ENCODE peak calls at places on chromosomes 5 and 9, in four cellular contexts. A is activated T-cell treated with anti-CD3 and anti-CD28 coated beads for 48 hours; T is lower leg skin; X is CD4-positive, alpha-beta T cell. J is an unnamed sample.

GRCh38 chr5:144065766-144066165 is 104.7 kb downstream of the YIPF5 start:
- DNase-seq in A (no peak), T (no peak), X (no peak), J (no peak)

GRCh38 chr5:180090098-180090768 is 18.7 kb upstream of the RNF130 start:
- DNase-seq in A (peak), T (peak), X (peak), J (peak)

GRCh38 chr9:92468206-92468605 is 14.1 kb downstream of the ASPN start:
- DNase-seq in A (no peak), T (no peak), X (no peak), J (peak)

GRCh38 chr5:104172976-104173375 is 610.4 kb upstream of the NUDT12 start:
- DNase-seq in A (no peak), T (no peak), X (no peak), J (no peak)

GRCh38 chr9:131178382-131178781 is 53.0 kb downstream of the NUP214 start:
- DNase-seq in A (peak), T (no peak), X (peak), J (peak)

GRCh38 chr9:35730486-35730854 is 1.5 kb downstream of the TLN1 start:
- DNase-seq in A (no peak), T (no peak), X (no peak), J (no peak)

GRCh38 chr9:35258665-35259474 is 97.1 kb downstream of the UNC13B start:
- DNase-seq in A (peak), T (peak), X (peak), J (peak)

GRCh38 chr9:75588808-75589207 is 301.7 kb upstream of the PCSK5 start:
- DNase-seq in A (no peak), T (no peak), X (no peak), J (no peak)

GRCh38 chr9:113515862-113516261 is 52.3 kb downstream of the RGS3 start:
- DNase-seq in A (no peak), T (no peak), X (no peak), J (no peak)

GRCh38 chr9:93255994-93256877 is 72.3 kb downstream of the WNK2 start:
- DNase-seq in A (no peak), T (peak), X (no peak), J (no peak)

GRCh38 chr9:38687389-38687842 is 32.5 kb downstream of the FAM240B start:
- DNase-seq in A (peak), T (peak), X (peak), J (peak)

GRCh38 chr5:34978681-34979080 is 49.3 kb downstream of the DNAJC21 start:
- DNase-seq in A (no peak), T (no peak), X (no peak), J (no peak)

GRCh38 chr5:149400304-149400703 is 21.2 kb upstream of the IL17B start:
- DNase-seq in A (no peak), T (peak), X (no peak), J (no peak)

GRCh38 chr5:31270396-31270795 is 76.9 kb downstream of the CDH6 start:
- DNase-seq in A (no peak), T (no peak), X (no peak), J (no peak)

GRCh38 chr9:38251036-38251335 is 141.5 kb upstream of the ALDH1B1 start:
- DNase-seq in A (no peak), T (peak), X (no peak), J (no peak)

GRCh38 chr9:28396058-28396457 is 822.8 kb upstream of the C9orf72 start:
- DNase-seq in A (no peak), T (no peak), X (no peak), J (no peak)

GRCh38 chr9:96031366-96031824 is 155.9 kb downstream of the ERCC6L2 start:
- DNase-seq in A (no peak), T (peak), X (no peak), J (no peak)

GRCh38 chr9:34140853-34141252 is 14.4 kb upstream of the DCAF12 start:
- DNase-seq in A (no peak), T (no peak), X (no peak), J (no peak)

GRCh38 chr5:73464016-73464745 is 15.6 kb upstream of the FOXD1 start:
- DNase-seq in A (no peak), T (no peak), X (no peak), J (peak)